ENCODE peak calls at places on chromosomes 6 and 20, in six cellular contexts. Q, E, B, I, X and J are unnamed samples.

GRCh38 chr6:112258636-112259336 is 4.4 kb upstream of the LAMA4 start:
- DNase-seq in Q (no peak), B (no peak), X (no peak), E (peak), I (no peak), J (no peak)

GRCh38 chr20:38260378-38261053 is at the start of gene KIAA1755:
- DNase-seq in X (no peak), I (no peak), E (no peak), B (peak), Q (no peak), J (peak)

GRCh38 chr6:30544666-30545272 is 11.5 kb downstream of the GNL1 start:
- DNase-seq in I (peak), B (peak), E (peak), Q (peak), X (no peak), J (no peak)

GRCh38 chr6:25122001-25122400 is 157.2 kb upstream of the CARMIL1 start:
- DNase-seq in B (no peak), I (no peak), E (peak), Q (peak), X (no peak), J (no peak)

GRCh38 chr20:57047281-57048026 is 219.0 kb downstream of the BMP7 start:
- DNase-seq in I (peak), Q (peak), X (no peak), B (no peak), E (no peak), J (no peak)

GRCh38 chr6:55943329-55943728 is 67.9 kb upstream of the BMP5 start:
- DNase-seq in B (no peak), E (peak), Q (peak), X (no peak), I (peak), J (no peak)

GRCh38 chr6:5191222-5191621 is 69.5 kb downstream of the LYRM4 start:
- DNase-seq in E (peak), X (no peak), Q (peak), I (no peak), B (no peak), J (no peak)

GRCh38 chr6:63597142-63598000 is 25.1 kb downstream of the LOC128125822 start:
- DNase-seq in E (no peak), X (no peak), B (no peak), I (no peak), Q (no peak), J (no peak)

GRCh38 chr6:31356946-31357466 is at the start of gene HLA-B:
- DNase-seq in I (peak), X (no peak), Q (peak), E (peak), B (peak), J (peak)

GRCh38 chr20:6501061-6501460 is 266.4 kb upstream of the BMP2 start:
- DNase-seq in X (no peak), E (peak), Q (peak), I (no peak), B (no peak), J (no peak)

GRCh38 chr20:47501117-47501482 is 587 bp upstream of the NCOA3 start:
- DNase-seq in X (no peak), Q (no peak), B (no peak), I (no peak), E (peak), J (no peak)

GRCh38 chr6:10350720-10351119 is 64.2 kb downstream of the TFAP2A start:
- DNase-seq in X (no peak), E (no peak), I (no peak), Q (no peak), B (no peak), J (no peak)

GRCh38 chr6:10359581-10359980 is 55.3 kb downstream of the TFAP2A start:
- DNase-seq in E (no peak), X (no peak), I (no peak), B (no peak), Q (no peak), J (no peak)

GRCh38 chr6:10351678-10352220 is 63.1 kb downstream of the TFAP2A start:
- DNase-seq in X (no peak), E (no peak), Q (no peak), B (no peak), I (no peak), J (peak)

GRCh38 chr6:10355115-10355702 is 59.7 kb downstream of the TFAP2A start:
- DNase-seq in I (no peak), B (no peak), X (no peak), Q (no peak), E (no peak), J (no peak)
- H4K91ac ChIP-seq in I (no peak), B (no peak), X (no peak), Q (no peak), E (no peak), J (no peak)

GRCh38 chr6:75419408-75419807 is 74.2 kb downstream of the FILIP1 start:
- DNase-seq in X (no peak), I (no peak), E (no peak), B (no peak), Q (no peak), J (no peak)
- H4K91ac ChIP-seq in X (no peak), I (no peak), E (no peak), B (no peak), Q (no peak), J (no peak)

GRCh38 chr6:109303149-109303548 is 79.1 kb downstream of the CD164 start:
- DNase-seq in X (no peak), Q (no peak), I (peak), B (no peak), E (no peak), J (no peak)

GRCh38 chr6:109303647-109304283 is 78.5 kb downstream of the CD164 start:
- DNase-seq in Q (no peak), I (peak), E (no peak), X (no peak), B (no peak), J (no peak)

GRCh38 chr6:109304284-109305015 is 77.8 kb downstream of the CD164 start:
- DNase-seq in I (no peak), Q (no peak), B (no peak), E (no peak), X (no peak), J (no peak)

GRCh38 chr6:109306733-109307132 is 75.5 kb downstream of the CD164 start:
- DNase-seq in X (no peak), I (no peak), E (no peak), Q (no peak), B (no peak), J (no peak)

DNA sequence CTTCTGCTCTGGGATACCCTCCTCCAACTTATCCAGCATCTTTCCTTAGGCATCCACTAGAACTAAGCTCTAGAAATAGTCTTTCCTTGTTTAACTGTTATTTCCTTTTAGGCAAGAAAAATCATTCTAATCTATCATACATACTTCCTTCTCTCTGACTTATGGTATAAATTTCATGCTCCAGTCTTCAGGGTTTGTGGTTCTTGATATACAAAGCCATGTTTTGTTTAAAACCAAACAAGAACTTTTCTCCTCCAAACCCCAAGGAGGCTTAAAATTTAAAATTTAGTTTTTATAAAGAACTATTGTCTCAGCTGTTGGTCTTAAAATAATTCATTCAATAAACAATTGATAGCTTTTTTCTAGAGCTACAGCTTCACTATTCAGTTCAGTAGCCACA is 77.2 kb downstream of the CD164 start:
- DNase-seq in X (no peak), E (no peak), B (no peak), I (no peak), Q (no peak), J (no peak)
- H4K91ac ChIP-seq in X (no peak), E (no peak), B (no peak), I (no peak), Q (no peak), J (no peak)

GRCh38 chr20:36654506-36654905 is 8.5 kb upstream of the SLA2 start:
- DNase-seq in I (no peak), Q (no peak), X (no peak), E (no peak), B (no peak), J (no peak)
- H4K91ac ChIP-seq in I (no peak), Q (no peak), X (no peak), E (no peak), B (no peak), J (no peak)

GRCh38 chr6:26307830-26308229 is 57.2 kb upstream of the BTN3A2 start:
- DNase-seq in I (no peak), X (no peak), Q (no peak), B (no peak), E (no peak), J (no peak)

GRCh38 chr6:26305097-26305841 is 59.7 kb upstream of the BTN3A2 start:
- DNase-seq in Q (peak), B (no peak), I (peak), X (no peak), E (peak), J (peak)

GRCh38 chr6:26304213-26305096 is 60.5 kb upstream of the BTN3A2 start:
- DNase-seq in B (no peak), I (peak), Q (peak), E (peak), X (no peak), J (no peak)

GRCh38 chr6:26302941-26303559 is 61.9 kb upstream of the BTN3A2 start:
- DNase-seq in E (no peak), B (no peak), Q (no peak), I (no peak), X (no peak), J (no peak)

DNA sequence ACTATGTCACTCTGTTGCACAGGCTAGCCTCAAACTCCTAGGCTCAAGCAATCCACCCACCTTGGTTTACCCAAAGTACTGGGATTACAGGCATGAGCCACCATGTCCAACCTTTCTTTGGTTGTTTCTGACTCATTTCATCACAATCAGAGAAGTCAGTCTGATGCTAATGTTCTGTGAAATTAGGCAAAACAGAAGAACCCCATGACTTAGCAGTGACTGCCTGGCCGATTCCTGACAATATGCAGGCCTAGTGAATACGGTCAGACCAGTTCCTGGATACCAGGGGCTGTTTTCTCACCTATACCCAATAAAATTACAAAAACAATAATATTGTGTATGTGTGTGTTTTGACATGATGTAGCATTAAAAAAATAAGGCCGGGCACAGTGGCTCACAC is 58.8 kb upstream of the BTN3A2 start:
- DNase-seq in B (no peak), X (no peak), E (peak), Q (no peak), I (no peak), J (no peak)
- H4K91ac ChIP-seq in B (no peak), X (no peak), E (no peak), Q (no peak), I (no peak), J (no peak)